ENCODE peak calls at places on chromosomes 16 and 17, in six cellular contexts. S is NCI-H524 treated with DMSO at 0.1 percent for 48 hours, W is HTR-8/SVneo, J is AG04450, D is OCI-LY7, Y is AG08396. V is an unnamed sample.

GRCh38 chr17:77127735-77128361 is 12.9 kb upstream of the SEC14L1 start:
- DNase-seq in S (no peak), J (no peak), Y (no peak), W (no peak), D (no peak), V (no peak)

GRCh38 chr16:84379008-84379730 is 10.8 kb downstream of the ATP2C2 start:
- DNase-seq in J (no peak), S (no peak), W (no peak), Y (no peak), D (no peak), V (no peak)

GRCh38 chr16:54059319-54059718 is 227.3 kb downstream of the IRX3 start:
- DNase-seq in Y (no peak), S (no peak), D (no peak), W (no peak), J (no peak), V (no peak)

GRCh38 chr17:41339571-41340169 is 11.0 kb downstream of the KRT33A start:
- DNase-seq in W (no peak), S (no peak), Y (no peak), D (no peak), J (no peak), V (no peak)

GRCh38 chr17:79842656-79843474 is 3.6 kb upstream of the CBX4 start:
- DNase-seq in S (no peak), W (no peak), J (no peak), Y (no peak), D (no peak), V (peak)

GRCh38 chr16:8623634-8624033 is 2.1 kb downstream of the METTL22 start:
- DNase-seq in J (no peak), Y (peak), D (no peak), S (no peak), W (no peak), V (no peak)

GRCh38 chr16:81410643-81411235 is 33.9 kb upstream of the CMIP start:
- DNase-seq in W (no peak), S (no peak), Y (no peak), D (peak), J (no peak), V (no peak)

GRCh38 chr16:25264599-25264998 is 7.0 kb upstream of the ZKSCAN2 start:
- DNase-seq in S (no peak), Y (peak), J (no peak), D (no peak), W (no peak), V (peak)

GRCh38 chr17:11264183-11264871 is 23.3 kb downstream of the SHISA6 start:
- DNase-seq in W (no peak), S (no peak), J (no peak), Y (no peak), D (peak), V (peak)

GRCh38 chr17:65025288-65025687 is 31.3 kb downstream of the GNA13 start:
- DNase-seq in J (no peak), S (no peak), W (no peak), Y (no peak), D (no peak), V (no peak)

GRCh38 chr17:13495423-13495822 is 106.3 kb downstream of the HS3ST3A1 start:
- DNase-seq in S (no peak), Y (no peak), W (no peak), J (no peak), D (no peak), V (no peak)

GRCh38 chr17:323721-324139 is 28.9 kb downstream of the RPH3AL start:
- DNase-seq in W (no peak), S (no peak), D (no peak), Y (no peak), J (no peak), V (no peak)

GRCh38 chr17:4856271-4856936 is 23.3 kb downstream of the MINK1 start:
- DNase-seq in S (no peak), D (no peak), W (no peak), J (no peak), Y (no peak), V (no peak)

GRCh38 chr17:69723741-69724140 is 309.2 kb downstream of the MAP2K6 start:
- DNase-seq in D (no peak), Y (no peak), S (no peak), W (no peak), J (no peak), V (no peak)

GRCh38 chr16:56269824-56270684 is 78.8 kb downstream of the GNAO1 start:
- DNase-seq in D (no peak), W (peak), S (no peak), Y (peak), J (peak), V (no peak)

GRCh38 chr17:72539981-72540897 is 419.4 kb downstream of the SOX9 start:
- DNase-seq in Y (peak), W (peak), J (no peak), S (no peak), D (peak), V (peak)

GRCh38 chr16:82370282-82370681 is 200.3 kb upstream of the MPHOSPH6 start:
- DNase-seq in Y (no peak), J (no peak), S (no peak), W (no peak), D (no peak), V (no peak)

GRCh38 chr17:518047-518735 is 165.6 kb upstream of the RPH3AL start:
- DNase-seq in Y (no peak), W (no peak), J (no peak), D (no peak), S (no peak), V (no peak)

GRCh38 chr17:65589321-65589720 is 27.9 kb upstream of the AXIN2 start:
- DNase-seq in J (no peak), D (no peak), S (no peak), W (no peak), Y (no peak), V (no peak)

GRCh38 chr16:57032346-57032745 is 43.0 kb downstream of the NLRC5 start:
- DNase-seq in W (no peak), J (no peak), D (no peak), Y (no peak), S (no peak), V (no peak)

GRCh38 chr16:19210175-19210924 is 42.3 kb downstream of the SYT17 start:
- DNase-seq in Y (no peak), J (peak), S (no peak), D (peak), W (no peak), V (peak)

GRCh38 chr16:21281698-21282389 is 3.8 kb upstream of the CRYM start:
- DNase-seq in S (no peak), W (no peak), D (no peak), J (no peak), Y (no peak), V (no peak)

GRCh38 chr17:29433551-29433950 is 43.4 kb downstream of the TAOK1 start:
- DNase-seq in Y (no peak), J (no peak), D (peak), S (no peak), W (no peak), V (peak)

GRCh38 chr16:81224836-81225235 is 13.7 kb upstream of the BCO1 start:
- DNase-seq in J (no peak), D (no peak), S (no peak), Y (no peak), W (no peak), V (no peak)